ENCODE peak calls at places on chromosome 21, in ten cellular contexts. Z is AG08396; P is IMR-90; A is GM12878; L is brain microvascular endothelial cell; R is heart right ventricle; X is activated naive CD4-positive, alpha-beta T cell treated with anti-CD3 and anti-CD28 coated beads for 36 hours; Q is cardiac fibroblast; F is AG04450; S is AG10803. J is an unnamed sample.

GRCh38 chr21:31092867-31093266 is 54.6 kb upstream of the KRTAP19-8 start:
- DNase-seq in Q (no peak), Z (no peak), L (no peak), R (no peak), P (no peak), F (no peak), S (no peak), A (no peak), X (no peak), J (no peak)

GRCh38 chr21:26715878-26716506 is 129.2 kb downstream of the ADAMTS1 start:
- DNase-seq in P (peak; percentile 51), X (peak; percentile 30), Q (peak; percentile 69), F (peak; percentile 16), L (peak; percentile 51), R (no peak), S (peak; percentile 51), Z (peak; percentile 78), A (no peak), J (no peak)

GRCh38 chr21:41800425-41801186 is 33.8 kb upstream of the RIPK4 start:
- DNase-seq in P (no peak), Q (no peak), X (no peak), L (no peak), F (no peak), R (no peak), Z (no peak), A (no peak), S (no peak), J (no peak)

GRCh38 chr21:31915566-31915965 is 42.7 kb downstream of the HUNK start:
- DNase-seq in R (no peak), S (no peak), P (no peak), Z (no peak), F (no peak), L (no peak), Q (no peak), A (no peak), X (no peak), J (no peak)

GRCh38 chr21:45824546-45825208 is 156.9 kb upstream of the COL6A1 start:
- DNase-seq in L (no peak), X (no peak), Z (no peak), F (no peak), Q (no peak), R (no peak), A (no peak), P (no peak), S (no peak), J (peak; percentile 66)

GRCh38 chr21:34185051-34185750 is 111.8 kb downstream of the MRPS6 start:
- DNase-seq in A (no peak), R (no peak), Q (no peak), L (no peak), S (no peak), F (no peak), Z (no peak), P (no peak), X (no peak), J (no peak)

GRCh38 chr21:33831962-33832659 is 83.5 kb downstream of the ATP5PO start:
- DNase-seq in L (no peak), F (no peak), A (no peak), P (no peak), Q (no peak), R (no peak), X (no peak), Z (no peak), S (no peak), J (no peak)

GRCh38 chr21:16605588-16605987 is 875.8 kb downstream of the USP25 start:
- DNase-seq in Z (peak; percentile 5), F (no peak), S (no peak), P (no peak), X (no peak), L (no peak), A (no peak), Q (no peak), R (no peak), J (no peak)

GRCh38 chr21:23968722-23969647 is 1638.3 kb downstream of the MRPL39 start:
- DNase-seq in S (no peak), Q (peak; percentile 36), A (peak; percentile 46), L (peak; percentile 18), Z (no peak), R (no peak), X (peak; percentile 88), P (peak; percentile 26), F (peak; percentile 7), J (peak; percentile 28)

GRCh38 chr21:36861595-36861883 is 104.9 kb downstream of the HLCS start:
- DNase-seq in P (peak; percentile 35), S (no peak), F (no peak), X (no peak), L (no peak), A (no peak), R (no peak), Z (no peak), Q (peak; percentile 39), J (no peak)

GRCh38 chr21:37164742-37165141 is 91.7 kb downstream of the TTC3 start:
- DNase-seq in R (no peak), A (no peak), S (peak; percentile 47), Z (no peak), Q (no peak), L (no peak), F (no peak), P (no peak), X (no peak), J (no peak)

J was measured in lower leg skin.